ENCODE peak calls at places on chromosomes 7 and 10, in six cellular contexts. I, T, K, P, L and S are unnamed samples.

GRCh38 chr7:121344497-121344896 is 15.7 kb downstream of the WNT16 start:
- DNase-seq in I (no peak), T (no peak), K (no peak), P (no peak), L (no peak), S (no peak)

GRCh38 chr10:105542401-105542800 is 901.3 kb downstream of the SORCS3 start:
- DNase-seq in I (no peak), T (no peak), K (no peak), P (no peak), L (no peak), S (no peak)

GRCh38 chr7:96521068-96521629 is 188.5 kb downstream of the SEM1 start:
- DNase-seq in I (no peak), T (no peak), K (no peak), P (no peak), L (no peak), S (no peak)

GRCh38 chr10:91681361-91682276 is 48.7 kb upstream of the PPP1R3C start:
- DNase-seq in I (no peak), T (no peak), K (no peak), P (peak), L (no peak), S (no peak)

GRCh38 chr10:92846819-92847184 is 1.5 kb upstream of the EXOC6 start:
- DNase-seq in I (no peak), T (no peak), K (no peak), P (no peak), L (no peak), S (no peak)

GRCh38 chr10:110032801-110033723 is 25.3 kb downstream of the ADD3 start:
- DNase-seq in I (no peak), T (no peak), K (no peak), P (no peak), L (no peak), S (no peak)

GRCh38 chr10:89582022-89582421 is 46.6 kb upstream of the SLC16A12 start:
- DNase-seq in I (no peak), T (no peak), K (no peak), P (no peak), L (no peak), S (no peak)

GRCh38 chr7:90530263-90530662 is 60.8 kb downstream of the PTTG1IP2 start:
- DNase-seq in I (peak), T (no peak), K (no peak), P (peak), L (peak), S (no peak)

GRCh38 chr7:36029846-36030510 is 123.1 kb upstream of the EEPD1 start:
- DNase-seq in I (no peak), T (no peak), K (no peak), P (no peak), L (no peak), S (no peak)

GRCh38 chr10:35706959-35707358 is 64.9 kb upstream of the FZD8 start:
- DNase-seq in I (no peak), T (no peak), K (no peak), P (no peak), L (no peak), S (no peak)

GRCh38 chr7:114917211-114917839 is 4.6 kb upstream of the MDFIC start:
- DNase-seq in I (no peak), T (no peak), K (no peak), P (no peak), L (no peak), S (no peak)

GRCh38 chr7:19798986-19799385 is 25.6 kb upstream of the TMEM196 start:
- DNase-seq in I (no peak), T (no peak), K (no peak), P (peak), L (no peak), S (no peak)

GRCh38 chr7:111226800-111227199 is 135.9 kb downstream of the LRRN3 start:
- DNase-seq in I (no peak), T (no peak), K (no peak), P (no peak), L (no peak), S (no peak)

GRCh38 chr7:27032843-27033242 is 63.0 kb downstream of the HOXA1 start:
- DNase-seq in I (no peak), T (no peak), K (peak), P (peak), L (peak), S (no peak)

GRCh38 chr10:63491558-63492316 is 26.0 kb upstream of the JMJD1C start:
- DNase-seq in I (peak), T (no peak), K (no peak), P (peak), L (peak), S (no peak)

GRCh38 chr10:70512149-70512611 is 33.6 kb downstream of the PALD1 start:
- DNase-seq in I (no peak), T (no peak), K (no peak), P (peak), L (no peak), S (no peak)

GRCh38 chr7:130086938-130087337 is 16.6 kb downstream of the KLHDC10 start:
- DNase-seq in I (no peak), T (no peak), K (no peak), P (no peak), L (no peak), S (no peak)

GRCh38 chr10:50312464-50313437 is 61.4 kb upstream of the ASAH2 start:
- DNase-seq in I (peak), T (no peak), K (no peak), P (peak), L (peak), S (no peak)

GRCh38 chr10:93294004-93294403 is 188.1 kb downstream of the MYOF start:
- DNase-seq in I (no peak), T (no peak), K (no peak), P (no peak), L (no peak), S (no peak)

GRCh38 chr10:19659920-19660655 is 156.1 kb upstream of the PLXDC2 start:
- DNase-seq in I (peak), T (no peak), K (no peak), P (peak), L (peak), S (no peak)

GRCh38 chr10:77887631-77888355 is 38.8 kb downstream of the DLG5 start:
- DNase-seq in I (no peak), T (no peak), K (no peak), P (peak), L (no peak), S (no peak)

GRCh38 chr10:71515531-71516172 is 118.9 kb downstream of the CDH23 start:
- DNase-seq in I (no peak), T (no peak), K (no peak), P (no peak), L (no peak), S (no peak)

GRCh38 chr7:127943541-127944521 is 87.4 kb downstream of the LRRC4 start:
- DNase-seq in I (peak), T (no peak), K (peak), P (peak), L (peak), S (no peak)

GRCh38 chr7:7157887-7158271 is 24.5 kb upstream of the C1GALT1 start:
- DNase-seq in I (peak), T (peak), K (no peak), P (peak), L (peak), S (peak)